ENCODE peak calls at places on chromosomes 5 and 9, in four cellular contexts. One of them, this sample, is unnamed.

GRCh38 chr9:129458155-129458661 is 162.7 kb downstream of the C9orf50 start:
- DNase-seq in DND-41: peak
- DNase-seq in A549: no peak
- DNase-seq in esophagus muscularis mucosa: no peak
- DNase-seq in this sample: no peak

GRCh38 chr9:129174102-129174723 is 3.8 kb downstream of the IER5L start:
- DNase-seq in DND-41: peak
- DNase-seq in A549: peak
- DNase-seq in esophagus muscularis mucosa: peak
- DNase-seq in this sample: peak

GRCh38 chr5:151706906-151707305 is 20.2 kb upstream of the SPARC start:
- DNase-seq in DND-41: no peak
- DNase-seq in A549: peak
- DNase-seq in esophagus muscularis mucosa: no peak
- DNase-seq in this sample: no peak

GRCh38 chr5:6026766-6027165 is 351.6 kb downstream of the MED10 start:
- DNase-seq in DND-41: no peak
- DNase-seq in A549: no peak
- DNase-seq in esophagus muscularis mucosa: no peak
- DNase-seq in this sample: no peak

GRCh38 chr9:5510360-5510931 is at the start of gene PDCD1LG2:
- DNase-seq in DND-41: no peak
- DNase-seq in A549: no peak
- DNase-seq in esophagus muscularis mucosa: no peak
- DNase-seq in this sample: no peak

GRCh38 chr9:133517711-133518110 is 7.0 kb downstream of the MYMK start:
- DNase-seq in DND-41: no peak
- DNase-seq in A549: no peak
- DNase-seq in esophagus muscularis mucosa: no peak
- DNase-seq in this sample: no peak

GRCh38 chr9:128160603-128160987 is 530 bp downstream of the BBLN start:
- DNase-seq in DND-41: peak
- DNase-seq in A549: no peak
- DNase-seq in esophagus muscularis mucosa: no peak
- DNase-seq in this sample: peak

GRCh38 chr9:134568116-134568515 is 73.5 kb upstream of the COL5A1 start:
- DNase-seq in DND-41: no peak
- DNase-seq in A549: no peak
- DNase-seq in esophagus muscularis mucosa: peak
- DNase-seq in this sample: no peak

GRCh38 chr9:4674783-4675182 is 4.6 kb upstream of the CDC37L1 start:
- DNase-seq in DND-41: no peak
- DNase-seq in A549: peak
- DNase-seq in esophagus muscularis mucosa: no peak
- DNase-seq in this sample: no peak

GRCh38 chr5:124847907-124848306 is 101.5 kb upstream of the ZNF608 start:
- DNase-seq in DND-41: no peak
- DNase-seq in A549: no peak
- DNase-seq in esophagus muscularis mucosa: no peak
- DNase-seq in this sample: no peak

GRCh38 chr5:180541710-180542109 is 47.5 kb downstream of the CNOT6 start:
- DNase-seq in DND-41: no peak
- DNase-seq in A549: peak
- DNase-seq in esophagus muscularis mucosa: no peak
- DNase-seq in this sample: no peak
- TF ChIP-seq CTCF in DND-41: peak
- TF ChIP-seq CTCF in A549: no peak
- TF ChIP-seq CTCF in esophagus muscularis mucosa: no peak
- TF ChIP-seq CTCF in this sample: no peak

DNA sequence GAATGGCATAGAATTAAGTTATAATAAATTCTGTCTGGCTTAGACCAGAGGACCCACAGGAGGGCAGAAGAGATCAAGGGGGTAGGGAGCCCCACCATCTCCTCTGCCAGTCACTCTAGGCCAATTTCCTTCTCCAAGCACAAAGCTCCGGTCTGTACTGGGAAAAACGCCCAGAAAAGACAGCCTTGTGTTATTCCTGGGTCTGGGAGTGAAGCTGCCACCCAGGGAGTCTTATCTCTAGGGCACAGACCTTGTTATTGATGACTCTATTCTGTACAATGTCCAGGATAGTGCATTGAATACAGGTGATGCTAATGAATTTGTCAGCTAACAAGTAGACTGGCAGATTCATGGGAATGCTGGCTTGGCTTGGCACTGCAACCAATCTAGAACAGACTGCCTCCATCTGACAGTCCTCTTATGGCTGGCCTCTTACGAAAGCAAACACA is 60.7 kb downstream of the MED27 start:
- DNase-seq in DND-41: no peak
- DNase-seq in A549: no peak
- DNase-seq in esophagus muscularis mucosa: no peak
- DNase-seq in this sample: no peak
- TF ChIP-seq CTCF in DND-41: no peak
- TF ChIP-seq CTCF in A549: no peak
- TF ChIP-seq CTCF in esophagus muscularis mucosa: no peak
- TF ChIP-seq CTCF in this sample: no peak

DNA sequence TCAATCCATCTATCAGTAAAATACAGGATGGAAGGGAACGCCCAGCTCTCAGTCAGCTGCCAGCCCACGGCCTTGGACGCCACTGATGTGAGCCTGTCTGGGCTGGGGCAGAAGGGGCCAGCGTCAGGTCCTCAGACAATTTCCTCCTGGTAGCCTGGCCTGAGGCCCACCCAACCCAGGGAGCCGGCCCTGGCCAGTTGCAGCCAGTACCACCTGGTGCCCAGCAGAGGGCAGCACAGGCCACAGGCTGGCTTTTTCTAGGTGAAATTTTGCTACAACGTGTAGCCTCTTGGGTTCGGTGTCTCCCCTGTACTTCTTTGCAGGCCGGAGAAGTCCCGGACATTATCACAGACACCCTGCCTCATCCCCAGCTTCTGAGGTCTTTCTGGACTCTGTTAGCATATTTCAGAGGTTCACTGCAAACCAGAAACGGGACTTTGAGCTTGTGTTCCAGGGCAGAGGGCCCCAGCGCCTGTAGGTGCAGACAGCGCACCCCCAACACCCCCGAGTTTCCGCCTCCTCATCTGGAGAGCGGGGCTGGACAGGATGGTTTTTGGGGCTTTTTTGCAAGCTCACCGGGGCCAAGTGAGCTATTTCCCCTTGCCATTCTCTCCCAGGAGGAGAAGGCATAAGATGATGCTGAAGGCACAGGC is 45.9 kb upstream of the KCNMB1 start:
- DNase-seq in DND-41: peak
- DNase-seq in A549: peak
- DNase-seq in esophagus muscularis mucosa: no peak
- DNase-seq in this sample: peak
- TF ChIP-seq CTCF in DND-41: peak
- TF ChIP-seq CTCF in A549: peak
- TF ChIP-seq CTCF in esophagus muscularis mucosa: peak
- TF ChIP-seq CTCF in this sample: peak

DNA sequence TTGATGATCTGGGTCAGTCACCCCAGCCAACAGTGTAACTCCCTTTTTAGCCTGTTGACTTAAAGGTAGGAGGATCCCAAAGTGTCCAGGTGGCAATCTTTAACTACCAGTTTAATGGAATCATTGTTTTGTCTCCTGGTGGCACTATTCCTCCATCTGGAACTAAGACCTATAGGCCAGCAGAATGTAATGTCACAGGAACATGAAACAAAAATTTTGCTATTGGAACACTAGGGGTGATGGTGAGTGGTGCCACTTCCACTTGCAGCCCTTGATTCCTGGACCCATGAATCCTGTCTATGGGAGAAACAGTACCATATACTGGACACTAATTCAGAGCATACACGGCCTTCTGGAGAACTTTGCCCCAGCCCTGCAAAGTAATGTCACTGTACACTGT is 219.5 kb upstream of the RASA1 start:
- DNase-seq in DND-41: no peak
- DNase-seq in A549: peak
- DNase-seq in esophagus muscularis mucosa: no peak
- DNase-seq in this sample: no peak
- TF ChIP-seq CTCF in DND-41: no peak
- TF ChIP-seq CTCF in A549: peak
- TF ChIP-seq CTCF in esophagus muscularis mucosa: no peak
- TF ChIP-seq CTCF in this sample: no peak

GRCh38 chr9:106862946-106863740 is at the start of gene ZNF462:
- DNase-seq in DND-41: peak
- DNase-seq in A549: peak
- DNase-seq in esophagus muscularis mucosa: no peak
- DNase-seq in this sample: peak
- TF ChIP-seq CTCF in DND-41: peak
- TF ChIP-seq CTCF in A549: no peak
- TF ChIP-seq CTCF in esophagus muscularis mucosa: peak
- TF ChIP-seq CTCF in this sample: no peak

DNA sequence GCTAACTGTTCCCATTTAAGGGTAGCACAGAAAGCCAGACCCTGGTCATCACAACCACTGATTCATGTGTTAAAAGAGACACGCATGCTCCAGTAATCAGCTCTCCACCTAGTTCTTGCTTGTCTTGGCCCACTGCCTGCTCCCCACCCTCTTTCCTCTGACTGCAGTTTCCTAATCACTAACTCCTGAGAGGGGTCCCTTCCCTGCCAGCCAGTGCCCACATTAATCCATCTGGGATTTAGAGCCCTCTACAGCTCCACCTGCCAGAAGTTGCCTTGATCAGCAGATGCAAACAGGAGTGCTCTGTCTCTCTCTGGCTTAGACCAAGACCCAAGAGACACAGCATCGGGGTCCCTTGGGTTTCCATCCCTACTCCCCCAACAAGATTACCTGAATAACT is 382.3 kb downstream of the TMEM167A start:
- DNase-seq in DND-41: no peak
- DNase-seq in A549: no peak
- DNase-seq in esophagus muscularis mucosa: no peak
- DNase-seq in this sample: no peak
- TF ChIP-seq CTCF in DND-41: no peak
- TF ChIP-seq CTCF in A549: no peak
- TF ChIP-seq CTCF in esophagus muscularis mucosa: no peak
- TF ChIP-seq CTCF in this sample: no peak

DNA sequence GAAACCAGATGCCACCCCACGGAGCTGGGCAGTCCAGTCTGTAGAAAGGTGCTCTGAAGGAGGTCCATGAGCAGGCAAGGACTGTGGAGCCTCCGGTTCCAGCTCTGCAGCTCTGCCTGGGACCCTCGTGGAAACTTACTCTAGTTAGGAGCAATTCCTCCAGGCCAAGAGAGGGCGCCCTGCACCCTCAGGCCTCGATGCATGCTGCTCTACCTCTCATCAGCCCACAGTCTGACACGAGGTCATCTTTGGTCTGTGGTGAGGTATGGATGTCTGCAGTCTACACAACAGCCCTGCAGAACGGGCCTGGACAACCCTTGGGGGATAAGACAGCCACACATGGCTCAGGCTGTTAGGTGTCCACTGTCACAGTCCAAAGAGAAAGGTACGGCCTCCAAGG is 50.6 kb upstream of the UBTD2 start:
- DNase-seq in DND-41: no peak
- DNase-seq in A549: peak
- DNase-seq in esophagus muscularis mucosa: no peak
- DNase-seq in this sample: no peak
- TF ChIP-seq CTCF in DND-41: peak
- TF ChIP-seq CTCF in A549: no peak
- TF ChIP-seq CTCF in esophagus muscularis mucosa: no peak
- TF ChIP-seq CTCF in this sample: no peak

GRCh38 chr5:66793049-66793448 is 196.9 kb downstream of the MAST4 start:
- DNase-seq in DND-41: no peak
- DNase-seq in A549: no peak
- DNase-seq in esophagus muscularis mucosa: no peak
- DNase-seq in this sample: no peak

DNA sequence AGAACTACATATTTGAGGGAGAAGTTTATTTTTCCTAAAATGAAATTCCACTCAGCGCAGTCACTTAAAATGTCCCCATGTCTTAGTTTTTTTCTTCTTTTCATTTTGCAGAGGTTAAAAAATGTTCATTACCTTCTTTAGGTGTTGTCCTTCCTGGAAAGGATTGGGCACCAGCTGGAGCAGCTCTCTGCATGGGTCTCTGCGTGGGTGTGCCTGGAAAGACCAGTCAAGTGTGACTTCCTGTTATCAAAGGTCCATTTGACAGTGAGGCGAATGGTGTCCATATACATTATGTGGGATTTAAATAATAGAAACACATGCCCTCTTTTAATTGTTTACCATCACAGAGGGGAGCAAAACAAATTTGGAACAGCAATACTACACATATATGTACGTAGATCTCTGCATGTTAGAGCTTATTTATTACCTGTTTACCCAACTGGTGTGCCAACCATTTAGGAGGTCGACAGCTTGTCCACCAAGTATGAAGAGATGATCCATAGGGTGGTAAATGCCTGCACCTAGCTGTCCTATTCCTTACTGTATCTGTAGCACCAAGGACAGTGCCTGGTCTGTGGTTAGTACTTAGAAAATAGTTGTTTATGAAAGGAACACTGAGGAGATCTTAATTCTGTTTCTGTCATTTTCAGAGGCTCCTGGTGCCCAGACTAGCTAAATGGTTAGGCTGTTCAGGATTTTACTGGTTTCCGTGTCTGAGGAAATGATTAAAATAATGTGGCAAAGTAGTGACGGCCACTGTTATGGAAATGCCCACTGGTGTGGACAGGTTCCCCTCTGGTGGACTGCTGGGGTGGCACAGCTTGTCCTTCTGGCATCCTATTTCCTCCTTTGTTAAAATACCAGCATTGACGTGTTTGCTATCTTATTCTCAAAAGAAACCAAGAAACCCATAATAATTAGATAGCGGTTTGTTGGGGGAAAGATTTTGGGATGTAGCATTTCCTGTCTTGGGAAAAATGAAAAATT is 200.4 kb downstream of the MAST4 start:
- DNase-seq in DND-41: no peak
- DNase-seq in A549: peak
- DNase-seq in esophagus muscularis mucosa: no peak
- DNase-seq in this sample: no peak
- TF ChIP-seq CTCF in DND-41: peak
- TF ChIP-seq CTCF in A549: no peak
- TF ChIP-seq CTCF in esophagus muscularis mucosa: no peak
- TF ChIP-seq CTCF in this sample: no peak

This sample was measured in psoas muscle.